ENCODE peak calls at places on chromosomes 2 and 18, in nine cellular contexts. X is neural progenitor cell, N is GM12878, B is osteoblast, Q is K562, O is adrenal gland, T is lower lobe of right lung, R is thoracic aorta, C is fibroblast of lung. Y is an unnamed sample. For H3K36me3, the result is how much of the 10 kb centered on the place peaks cover.

GRCh38 chr2:228181098-228182019 is at the start of gene SPHKAP:
- DNase-seq in X (peak), N (no peak), B (peak), Q (no peak), O (no peak), T (no peak), R (no peak), C (no peak), Y (no peak)

GRCh38 chr18:53757346-53757745 is 467.1 kb downstream of the MBD2 start:
- DNase-seq in X (no peak), N (no peak), B (no peak), Q (no peak), O (no peak), T (no peak), R (no peak), C (peak), Y (no peak)

GRCh38 chr18:38025433-38026038 is 459.9 kb upstream of the CELF4 start:
- DNase-seq in X (peak), N (no peak), B (no peak), Q (no peak), O (no peak), T (no peak), R (no peak), C (peak), Y (no peak)

GRCh38 chr18:24138281-24138883 is 480 bp upstream of the CABYR start:
- DNase-seq in X (no peak), N (no peak), B (no peak), Q (no peak), O (no peak), T (no peak), R (no peak), C (no peak), Y (no peak)

GRCh38 chr2:69196327-69197117 is 183.5 kb downstream of the ANTXR1 start:
- DNase-seq in X (no peak), N (no peak), B (peak), Q (no peak), O (no peak), T (no peak), R (no peak), C (peak), Y (no peak)

GRCh38 chr2:11753452-11753885 is 7.0 kb downstream of the LPIN1 start:
- DNase-seq in X (no peak), N (peak), B (peak), Q (no peak), O (no peak), T (peak), R (no peak), C (peak), Y (peak)

GRCh38 chr2:40123321-40123720 is 328.6 kb downstream of the SLC8A1 start:
- DNase-seq in X (no peak), N (no peak), B (peak), Q (no peak), O (no peak), T (no peak), R (no peak), C (peak), Y (no peak)

GRCh38 chr2:141957827-141958440 is 172.9 kb downstream of the LRP1B start:
- DNase-seq in X (no peak), N (no peak), B (no peak), Q (no peak), O (no peak), T (no peak), R (no peak), C (peak), Y (no peak)

GRCh38 chr2:46737577-46737976 is 178.0 kb downstream of the MCFD2 start:
- DNase-seq in X (no peak), N (no peak), B (no peak), Q (no peak), O (no peak), T (no peak), R (no peak), C (peak), Y (no peak)

GRCh38 chr18:70522183-70522582 is 233.3 kb downstream of the SOCS6 start:
- DNase-seq in X (no peak), N (no peak), B (no peak), Q (no peak), O (no peak), T (no peak), R (no peak), C (no peak), Y (no peak)

DNA sequence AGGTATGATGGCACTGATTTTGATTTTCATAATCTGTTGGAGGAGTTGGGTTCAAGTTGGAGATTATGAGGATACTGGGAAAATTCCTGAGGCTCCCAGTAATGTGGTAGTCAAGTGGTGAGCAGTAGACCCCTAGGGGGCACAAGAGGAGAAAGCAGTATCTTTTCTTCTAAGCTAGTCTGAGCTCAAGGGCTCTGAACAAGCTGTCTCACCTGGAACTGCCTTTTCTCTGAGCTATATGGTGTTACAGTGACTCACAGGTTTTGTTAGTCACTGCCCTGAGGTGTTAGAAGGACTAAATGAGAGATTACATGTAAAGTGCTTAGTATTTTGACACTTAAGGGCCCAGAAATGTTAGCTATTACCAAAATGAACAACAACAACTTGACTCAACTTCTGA is 42.2 kb downstream of the CD302 start:
- DNase-seq in X (peak), N (no peak), B (no peak), Q (peak), O (no peak), T (no peak), R (no peak), C (peak), Y (no peak)
- H3K36me3 ChIP-seq in X (under half), N (under half), B (half or more), Q (half or more), O (under half), T (half or more), R (under half), C (under half), Y (under half)

GRCh38 chr2:207905546-207905945 is 119.8 kb downstream of the PLEKHM3 start:
- DNase-seq in X (peak), N (no peak), B (no peak), Q (no peak), O (no peak), T (no peak), R (no peak), C (no peak), Y (no peak)
- H3K27ac ChIP-seq in X (peak), N (no peak), B (no peak), Q (no peak), O (no peak), T (no peak), R (no peak), C (no peak), Y (no peak)

DNA sequence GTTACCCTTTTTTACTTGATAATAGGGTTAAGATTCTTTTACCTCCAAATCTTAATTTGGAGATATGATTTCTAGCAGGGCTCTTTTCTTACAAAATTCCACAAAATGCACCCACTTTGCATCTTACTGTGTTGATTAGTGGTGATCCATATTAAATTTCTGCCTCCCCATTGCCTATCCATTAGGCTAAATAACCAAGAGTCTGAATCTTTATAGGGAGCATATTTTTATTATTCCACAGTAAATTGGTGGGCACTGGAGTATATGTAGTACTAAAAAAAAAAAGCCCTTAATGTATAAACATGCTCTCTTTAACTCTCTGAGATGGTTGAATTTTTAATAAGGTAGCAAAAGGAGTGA is 8.1 kb upstream of the TXNDC2 start:
- DNase-seq in X (no peak), N (no peak), B (no peak), Q (no peak), O (no peak), T (no peak), R (no peak), C (no peak), Y (no peak)
- H3K4me3 ChIP-seq in X (no peak), N (no peak), B (peak), Q (peak), O (no peak), T (no peak), R (peak), C (peak), Y (no peak)

GRCh38 chr2:140307532-140307931 is 1527.3 kb upstream of the NXPH2 start:
- DNase-seq in X (no peak), N (no peak), B (no peak), Q (no peak), O (no peak), T (no peak), R (no peak), C (no peak), Y (no peak)
- H3K36me3 ChIP-seq in X (under half), N (under half), B (under half), Q (under half), O (under half), T (under half), R (under half), C (under half), Y (under half)

GRCh38 chr2:42051168-42052125 is 3.6 kb downstream of the PKDCC start:
- DNase-seq in X (peak), N (no peak), B (peak), Q (no peak), O (no peak), T (no peak), R (no peak), C (no peak), Y (no peak)

GRCh38 chr2:42049411-42050349 is 1.9 kb downstream of the PKDCC start:
- DNase-seq in X (no peak), N (no peak), B (peak), Q (no peak), O (no peak), T (no peak), R (no peak), C (no peak), Y (peak)

GRCh38 chr2:42048318-42049251 is 764 bp downstream of the PKDCC start:
- DNase-seq in X (peak), N (no peak), B (peak), Q (peak), O (no peak), T (no peak), R (no peak), C (peak), Y (no peak)

GRCh38 chr2:42052702-42053481 is 5.1 kb downstream of the PKDCC start:
- DNase-seq in X (no peak), N (no peak), B (peak), Q (peak), O (no peak), T (no peak), R (no peak), C (peak), Y (no peak)

DNA sequence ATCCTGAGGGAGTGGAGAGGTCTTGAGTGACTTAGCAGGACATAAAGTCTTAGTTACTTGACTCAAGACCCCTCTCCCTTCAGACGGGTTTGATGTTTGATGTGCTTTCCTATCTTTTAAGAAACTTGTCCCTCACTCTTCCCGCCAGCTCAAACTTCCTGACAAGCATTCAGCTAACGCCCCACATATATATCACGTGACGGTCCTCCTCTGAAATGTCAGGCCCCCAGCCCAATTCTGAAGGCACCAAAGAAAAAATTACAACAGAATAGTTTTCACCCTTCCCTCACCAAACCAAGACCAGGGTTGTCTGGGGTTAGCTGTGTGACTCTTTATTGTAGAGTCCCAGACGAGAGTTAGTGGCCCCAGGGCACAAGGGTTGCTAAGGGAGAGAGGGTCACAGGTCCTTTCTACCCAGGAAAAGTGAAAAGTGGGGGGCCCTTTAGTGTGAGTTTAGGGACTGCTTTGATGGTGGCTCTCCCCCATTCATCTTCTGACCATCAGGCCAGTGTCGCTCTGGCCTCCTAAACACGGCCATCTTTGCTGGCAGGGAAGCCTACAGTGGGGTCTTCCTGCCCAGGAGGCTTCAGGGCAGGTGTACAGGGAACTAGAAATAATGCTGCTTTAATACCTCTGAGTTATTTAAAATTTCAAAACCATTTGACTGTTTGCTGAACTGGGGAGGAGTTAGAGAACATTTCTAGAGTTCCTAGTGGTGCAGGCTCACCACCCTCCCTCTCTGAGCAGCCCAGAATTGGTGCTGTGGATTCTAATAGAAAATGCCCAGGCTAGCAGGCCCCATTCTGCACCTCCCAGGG is 2.7 kb downstream of the PKDCC start:
- DNase-seq in X (no peak), N (no peak), B (peak), Q (no peak), O (no peak), T (no peak), R (no peak), C (no peak), Y (no peak)
- H3K27ac ChIP-seq in X (peak), N (no peak), B (no peak), Q (no peak), O (peak), T (peak), R (peak), C (peak), Y (peak)

DNA sequence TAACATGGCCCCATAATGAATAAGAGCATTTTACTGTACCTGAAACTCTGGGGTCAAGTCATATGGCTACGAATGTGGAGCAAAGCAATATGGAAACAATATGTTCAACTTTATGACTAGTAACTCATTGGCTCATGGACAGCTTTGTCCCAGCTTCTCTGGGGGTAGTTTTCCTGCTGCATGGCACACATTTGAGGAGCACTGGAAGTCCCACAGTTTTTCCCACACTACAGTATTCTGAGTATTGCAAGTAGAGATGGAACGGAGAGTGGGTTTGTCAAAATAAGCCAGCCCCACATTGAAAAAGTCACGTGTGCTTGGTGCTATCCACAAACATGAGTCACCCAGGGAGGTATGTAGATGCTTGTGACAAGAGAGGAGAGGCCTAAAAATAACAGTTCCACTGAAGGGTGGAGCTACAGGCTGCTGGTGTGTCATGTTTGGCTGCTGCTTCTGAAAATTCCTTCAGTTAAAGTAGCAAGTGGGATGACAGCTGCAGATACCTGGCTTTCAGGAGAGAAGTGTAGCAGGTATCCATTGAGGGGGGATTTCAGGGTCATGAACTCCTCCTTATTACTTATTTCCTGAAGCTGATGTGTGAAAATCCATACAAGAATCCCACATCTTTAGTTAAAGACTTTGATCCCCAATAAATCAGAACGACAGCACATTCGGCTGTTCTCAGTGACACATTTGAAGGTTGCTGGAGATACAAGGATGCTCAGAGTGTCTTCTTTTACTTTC is 48.3 kb upstream of the CTAGE1 start:
- DNase-seq in X (no peak), N (no peak), B (peak), Q (peak), O (peak), T (no peak), R (peak), C (peak), Y (peak)
- H3K4me3 ChIP-seq in X (no peak), N (no peak), B (peak), Q (no peak), O (no peak), T (no peak), R (peak), C (no peak), Y (no peak)

GRCh38 chr2:38343212-38343611 is 33.9 kb downstream of the ATL2 start:
- DNase-seq in X (no peak), N (no peak), B (no peak), Q (no peak), O (no peak), T (no peak), R (no peak), C (no peak), Y (no peak)
- H3K36me3 ChIP-seq in X (under half), N (under half), B (under half), Q (half or more), O (under half), T (under half), R (under half), C (under half), Y (under half)

DNA sequence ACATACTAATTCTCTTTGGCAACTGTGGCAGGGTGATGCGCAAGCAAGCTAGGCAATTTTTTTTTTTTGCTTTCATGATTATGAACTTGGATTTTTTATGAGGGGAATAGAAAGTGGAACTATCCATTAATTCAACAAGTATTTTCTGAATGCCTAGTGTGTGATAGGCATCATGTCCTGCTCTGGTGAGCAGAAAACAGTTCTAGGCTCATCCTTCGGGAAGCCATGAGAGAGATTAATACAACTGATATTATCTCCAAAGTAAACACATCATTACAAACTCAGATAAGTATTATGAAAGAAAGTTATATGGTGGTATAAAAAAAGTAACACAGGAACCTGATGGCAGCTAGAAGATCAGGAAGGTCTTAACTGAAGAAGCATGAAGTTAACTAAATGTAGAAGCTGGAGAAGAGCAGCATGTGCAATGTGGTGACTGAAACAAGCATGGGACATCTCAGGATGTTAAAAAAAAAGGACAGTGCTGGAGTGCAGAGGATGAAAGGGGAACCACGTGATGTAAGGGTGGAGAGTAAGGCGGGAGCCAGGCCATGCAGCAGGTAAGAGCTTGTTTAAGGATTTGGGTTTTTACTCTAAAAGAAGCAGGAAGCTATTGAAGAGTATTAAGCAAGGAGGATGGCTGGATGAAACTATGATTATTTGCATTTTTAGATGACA is 113.7 kb downstream of the ZEB2 start:
- DNase-seq in X (no peak), N (no peak), B (no peak), Q (no peak), O (no peak), T (no peak), R (no peak), C (no peak), Y (no peak)
- H3K27ac ChIP-seq in X (no peak), N (no peak), B (peak), Q (no peak), O (no peak), T (no peak), R (no peak), C (peak), Y (no peak)

GRCh38 chr2:28469304-28469703 is 26.6 kb upstream of the PLB1 start:
- DNase-seq in X (no peak), N (no peak), B (peak), Q (no peak), O (no peak), T (no peak), R (no peak), C (peak), Y (no peak)
- H3K4me3 ChIP-seq in X (no peak), N (no peak), B (no peak), Q (no peak), O (no peak), T (no peak), R (no peak), C (no peak), Y (no peak)